ENCODE peak calls at places on chromosomes 16 and 17, in six cellular contexts. Z is HCT116, O is H1, Q is GM12878, F is K562, G is HepG2. K is an unnamed sample.

GRCh38 chr16:89242795-89243200 is 25.3 kb downstream of the ZNF778 start:
- DNase-seq in Q (no peak), F (no peak), G (no peak), Z (no peak), O (no peak), K (no peak)

GRCh38 chr16:47777191-47777590 is 316.1 kb downstream of the PHKB start:
- DNase-seq in Q (no peak), F (no peak), G (no peak), O (no peak), Z (no peak), K (no peak)

GRCh38 chr16:66703359-66704215 is 7.0 kb upstream of the CMTM4 start:
- DNase-seq in G (no peak), O (no peak), Q (no peak), Z (no peak), F (peak), K (no peak)

GRCh38 chr17:40303009-40303657 is 5.8 kb upstream of the RARA start:
- DNase-seq in Z (peak), G (peak), F (peak), O (no peak), Q (no peak), K (no peak)

GRCh38 chr16:73176577-73177013 is 128.7 kb upstream of the ZFHX3 start:
- DNase-seq in G (peak), O (no peak), F (no peak), Z (peak), Q (no peak), K (no peak)

GRCh38 chr17:75454193-75454592 is 2.2 kb upstream of the TMEM94 start:
- DNase-seq in G (no peak), Z (no peak), O (no peak), F (no peak), Q (peak), K (no peak)

GRCh38 chr17:41530062-41531048 is 2.2 kb upstream of the KRT19 start:
- DNase-seq in O (no peak), F (peak), Q (no peak), G (peak), Z (peak), K (no peak)

GRCh38 chr16:66515543-66516171 is 34.3 kb downstream of the TK2 start:
- DNase-seq in G (no peak), Z (no peak), O (peak), F (peak), Q (no peak), K (no peak)

GRCh38 chr17:43351686-43352085 is 47.1 kb upstream of the ARL4D start:
- DNase-seq in Q (no peak), Z (no peak), F (no peak), G (no peak), O (no peak), K (no peak)

DNA sequence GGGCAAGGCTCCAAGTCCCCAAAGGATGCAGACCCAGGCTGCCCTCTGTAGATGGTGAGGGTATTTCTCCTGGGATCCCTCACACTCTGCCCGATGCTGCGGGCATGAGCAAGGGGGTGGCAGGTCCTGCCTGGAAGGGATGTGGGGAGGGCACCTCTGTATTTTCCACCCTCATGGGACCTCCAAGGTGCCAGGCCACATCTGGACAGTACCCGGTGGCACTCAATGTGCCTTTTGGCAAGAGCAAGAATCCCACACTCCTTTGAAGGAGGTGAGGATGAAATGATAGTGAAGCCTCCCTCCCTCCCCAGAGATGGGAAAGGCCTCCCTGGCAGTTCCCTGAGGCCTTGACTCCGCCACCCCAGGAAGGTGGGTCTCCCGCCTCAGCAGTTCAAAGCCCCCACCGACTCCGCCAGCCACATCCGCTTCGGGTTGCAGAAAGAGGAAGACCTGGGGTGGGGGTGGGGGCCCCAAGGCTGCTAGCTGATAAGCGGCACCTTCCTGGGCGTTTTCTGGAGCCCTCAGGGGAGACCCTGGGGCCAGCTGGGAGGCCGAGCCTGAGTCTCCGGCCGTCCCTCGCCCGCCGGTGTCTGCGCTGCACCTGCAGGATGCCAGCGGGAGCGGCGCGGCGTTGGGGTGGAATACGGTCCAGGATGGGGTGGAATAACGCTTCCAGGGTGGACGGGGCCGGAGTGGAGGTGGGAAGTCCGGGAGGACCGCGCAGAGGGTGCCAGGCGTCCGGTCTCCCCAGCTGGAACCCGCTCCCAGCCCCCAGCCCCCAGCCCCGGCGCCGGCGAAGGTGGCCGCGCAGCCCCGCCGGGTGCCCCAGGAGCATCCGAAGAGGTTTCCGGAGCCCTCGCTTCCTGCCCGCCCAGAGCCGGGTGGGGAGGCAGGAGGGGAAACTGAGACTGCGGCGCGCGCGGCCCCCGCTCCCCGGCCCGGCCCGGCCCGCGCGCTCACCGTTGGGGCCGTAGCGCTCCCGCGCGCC is 729 bp downstream of the ATP2A3 start:
- DNase-seq in G (no peak), Q (no peak), F (peak), Z (no peak), O (no peak), K (no peak)
- H3K4me3 ChIP-seq in G (no peak), Q (peak), F (peak), Z (peak), O (peak), K (peak)

GRCh38 chr17:81471804-81472456 is 40.7 kb downstream of the ACTG1 start:
- DNase-seq in Z (peak), Q (no peak), O (no peak), F (peak), G (peak), K (peak)
- TF ChIP-seq ZNF274 in Z (no peak), Q (no peak), O (no peak), F (no peak), G (no peak), K (no peak)

GRCh38 chr16:87540072-87540976 is 47.5 kb upstream of the ZCCHC14 start:
- DNase-seq in Q (no peak), F (no peak), O (no peak), G (no peak), Z (no peak), K (no peak)

GRCh38 chr16:87541882-87542234 is 49.0 kb upstream of the ZCCHC14 start:
- DNase-seq in Q (no peak), F (no peak), O (no peak), G (no peak), Z (no peak), K (no peak)

GRCh38 chr16:87542531-87543102 is 49.8 kb upstream of the ZCCHC14 start:
- DNase-seq in Z (no peak), F (no peak), O (no peak), Q (no peak), G (peak), K (no peak)

GRCh38 chr16:87539113-87539512 is 46.3 kb upstream of the ZCCHC14 start:
- DNase-seq in F (no peak), Z (no peak), Q (no peak), G (no peak), O (no peak), K (no peak)

DNA sequence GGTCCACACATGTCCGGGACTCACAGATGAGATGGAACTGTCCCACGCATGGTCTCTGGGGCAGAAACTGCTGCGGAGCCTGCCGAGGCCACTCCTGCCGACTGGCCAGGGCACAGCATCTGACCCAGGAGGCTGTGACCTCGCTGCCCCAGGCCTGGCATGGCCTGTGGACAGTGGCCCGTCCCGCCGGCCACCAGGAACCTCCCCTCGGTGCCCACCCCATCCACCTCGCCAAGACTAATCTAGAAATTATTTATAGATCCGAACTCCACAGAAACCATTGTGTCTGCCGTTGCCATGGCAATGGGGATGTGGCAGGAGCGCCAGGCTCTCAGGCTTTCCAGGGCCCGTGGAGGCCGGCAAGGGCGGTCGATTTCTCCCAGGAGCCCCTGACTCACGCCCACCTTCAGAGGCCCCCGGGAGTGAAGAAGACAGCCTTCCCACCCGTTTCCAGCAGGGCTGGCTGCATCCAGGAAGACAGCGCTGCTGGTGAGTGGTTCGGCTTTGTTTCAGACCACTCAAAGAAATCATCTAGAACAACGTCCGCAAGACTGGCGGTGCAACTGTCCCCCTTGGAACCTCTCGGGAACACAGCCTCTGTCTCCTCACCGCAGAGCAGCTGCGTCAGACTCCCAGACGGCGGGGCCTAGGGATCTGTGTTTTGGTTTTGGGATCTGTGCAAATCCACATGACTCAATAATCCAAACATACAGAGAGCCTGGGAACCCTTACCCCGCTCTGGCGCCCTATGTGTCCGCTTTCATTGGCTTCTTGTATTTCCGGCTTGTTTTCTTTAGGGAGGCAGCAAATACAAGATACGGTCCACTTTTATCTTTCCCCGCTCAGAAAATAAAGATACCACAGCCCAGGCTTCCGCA is 48.4 kb upstream of the ZCCHC14 start:
- DNase-seq in G (no peak), O (no peak), Q (no peak), Z (no peak), F (no peak), K (no peak)
- H3K4me3 ChIP-seq in G (no peak), O (no peak), Q (no peak), Z (no peak), F (no peak), K (no peak)

GRCh38 chr16:57988929-57989328 is 11.5 kb downstream of the ZNF319 start:
- DNase-seq in G (no peak), Z (no peak), O (no peak), Q (no peak), F (no peak), K (no peak)
- TF ChIP-seq ZNF274 in G (no peak), Z (no peak), O (no peak), Q (no peak), F (no peak), K (no peak)

DNA sequence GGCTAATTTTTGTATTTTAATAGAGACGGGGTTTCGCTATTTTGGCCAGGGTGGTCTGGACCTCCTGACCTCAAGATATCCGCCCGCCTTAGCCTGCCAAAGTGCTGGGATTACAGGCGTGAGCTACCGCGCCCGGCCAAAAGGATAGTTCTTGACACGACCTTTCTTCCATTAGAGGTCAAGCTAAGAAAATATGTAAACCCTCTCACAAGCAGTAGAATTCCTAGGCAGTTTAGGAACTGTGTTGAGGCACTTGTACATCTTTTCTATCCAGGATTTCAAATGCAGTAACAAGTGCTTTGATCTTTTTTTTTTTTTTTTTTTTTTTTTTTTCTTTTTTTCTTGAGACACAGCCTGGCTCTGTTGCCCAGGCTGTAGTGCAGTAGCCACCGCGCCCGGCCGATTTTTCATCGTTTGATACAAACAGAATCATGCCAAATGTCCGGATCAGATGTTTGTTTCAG is 1.4 kb upstream of the ARL6IP1 start:
- DNase-seq in F (no peak), Q (no peak), O (no peak), G (no peak), Z (no peak), K (no peak)
- H3K4me3 ChIP-seq in F (no peak), Q (no peak), O (no peak), G (no peak), Z (no peak), K (no peak)

GRCh38 chr17:7613769-7614421 is 802 bp downstream of the FXR2 start:
- DNase-seq in Q (no peak), F (no peak), O (no peak), Z (no peak), G (no peak), K (no peak)

GRCh38 chr17:7614422-7615264 is at the start of gene FXR2:
- DNase-seq in O (peak), Z (peak), F (peak), G (peak), Q (peak), K (peak)

GRCh38 chr17:7611635-7612293 is 2.9 kb downstream of the FXR2 start:
- DNase-seq in Q (no peak), Z (no peak), F (peak), O (no peak), G (no peak), K (no peak)

GRCh38 chr17:7610641-7611040 is 4.1 kb downstream of the FXR2 start:
- DNase-seq in Q (no peak), F (no peak), Z (no peak), G (no peak), O (no peak), K (no peak)

GRCh38 chr17:7612294-7612640 is 2.4 kb downstream of the FXR2 start:
- DNase-seq in F (no peak), O (no peak), Z (no peak), G (no peak), Q (no peak), K (no peak)
- TF ChIP-seq ZNF274 in F (no peak), O (no peak), Z (no peak), G (no peak), Q (no peak), K (no peak)